ENCODE peak calls at places on chromosome 5, in eight cellular contexts. A is HTR-8/SVneo; C is activated CD4-positive, alpha-beta T cell treated with anti-CD3 and anti-CD28 coated beads, Interleukin-2, amount 50 U/mL, for 1 hour; Z is stimulated activated CD8-positive, alpha-beta memory T cell treated with anti-CD3 and anti-CD28 coated beads, Interleukin-2, amount 100 ng/mL, for 48 hours; H is CD4-positive, CD25-positive, alpha-beta regulatory T cell; K is T-helper 2 cell; M is breast epithelium; R is NCI-H1694 treated with DMSO at 0.1 percent for 48 hours. Y is an unnamed sample.

GRCh38 chr5:157290981-157291711 is 25.2 kb downstream of the CYFIP2 start:
- DNase-seq in A (no peak), C (no peak), Z (no peak), H (no peak), K (no peak), M (no peak), R (no peak), Y (no peak)

GRCh38 chr5:139660105-139660915 is 12.2 kb downstream of the CXXC5 start:
- DNase-seq in A (peak; percentile 59), C (no peak), Z (no peak), H (no peak), K (no peak), M (peak; percentile 91), R (no peak), Y (no peak)

GRCh38 chr5:143227301-143227700 is 176.2 kb downstream of the NR3C1 start:
- DNase-seq in A (no peak), C (no peak), Z (no peak), H (no peak), K (no peak), M (no peak), R (no peak), Y (no peak)

GRCh38 chr5:82793808-82794419 is 283.3 kb downstream of the TMEM167A start:
- DNase-seq in A (peak; percentile 6), C (peak; percentile 41), Z (no peak), H (no peak), K (no peak), M (no peak), R (no peak), Y (no peak)

GRCh38 chr5:158848634-158849033 is 251.1 kb downstream of the EBF1 start:
- DNase-seq in A (no peak), C (no peak), Z (no peak), H (no peak), K (no peak), M (no peak), R (no peak), Y (no peak)

GRCh38 chr5:169223595-169223953 is 77.4 kb downstream of the SLIT3 start:
- DNase-seq in A (peak; percentile 42), C (no peak), Z (no peak), H (no peak), K (no peak), M (no peak), R (no peak), Y (no peak)

GRCh38 chr5:172866802-172867748 is 33.0 kb downstream of the ERGIC1 start:
- DNase-seq in A (no peak), C (no peak), Z (no peak), H (no peak), K (no peak), M (no peak), R (peak; percentile 40), Y (no peak)

GRCh38 chr5:6527749-6528455 is 79.2 kb downstream of the UBE2QL1 start:
- DNase-seq in A (no peak), C (no peak), Z (no peak), H (no peak), K (no peak), M (no peak), R (no peak), Y (no peak)

GRCh38 chr5:28249771-28250415 is 1211.5 kb upstream of the CDH9 start:
- DNase-seq in A (no peak), C (no peak), Z (no peak), H (no peak), K (no peak), M (no peak), R (no peak), Y (no peak)

GRCh38 chr5:2677689-2678088 is 73.8 kb downstream of the IRX2 start:
- DNase-seq in A (no peak), C (no peak), Z (no peak), H (no peak), K (no peak), M (no peak), R (no peak), Y (no peak)

GRCh38 chr5:62347928-62348327 is 41.9 kb downstream of the KIF2A start:
- DNase-seq in A (no peak), C (no peak), Z (no peak), H (no peak), K (no peak), M (no peak), R (no peak), Y (no peak)

GRCh38 chr5:95130951-95131350 is 153.9 kb downstream of the MCTP1 start:
- DNase-seq in A (no peak), C (no peak), Z (no peak), H (no peak), K (no peak), M (no peak), R (no peak), Y (no peak)

GRCh38 chr5:159179556-159180305 is 29.6 kb downstream of the RNF145 start:
- DNase-seq in A (no peak), C (no peak), Z (no peak), H (no peak), K (no peak), M (no peak), R (no peak), Y (no peak)

GRCh38 chr5:55021465-55021864 is 2.6 kb upstream of the GZMK start:
- DNase-seq in A (no peak), C (no peak), Z (no peak), H (no peak), K (no peak), M (no peak), R (no peak), Y (no peak)

GRCh38 chr5:167699434-167699833 is 592.0 kb upstream of the WWC1 start:
- DNase-seq in A (peak; percentile 82), C (no peak), Z (no peak), H (no peak), K (no peak), M (no peak), R (no peak), Y (no peak)

Y was measured in naive thymus-derived CD8-positive, alpha-beta T cell.